ENCODE peak calls at places on chromosome 18, in four cellular contexts. X, W, E and Y are unnamed samples.

GRCh38 chr18:54671291-54671881 is 80.3 kb downstream of the DYNAP start:
- DNase-seq in X (peak), W (peak), E (peak), Y (peak)

GRCh38 chr18:48979944-48980890 is 29.5 kb upstream of the SMAD7 start:
- DNase-seq in X (no peak), W (peak), E (peak), Y (peak)

GRCh38 chr18:32730068-32730467 is 42.8 kb downstream of the KLHL14 start:
- DNase-seq in X (no peak), W (no peak), E (no peak), Y (no peak)

GRCh38 chr18:77111449-77112160 is 21.0 kb downstream of the MBP start:
- DNase-seq in X (no peak), W (no peak), E (no peak), Y (no peak)

GRCh38 chr18:51540562-51540961 is 343.1 kb upstream of the MEX3C start:
- DNase-seq in X (no peak), W (no peak), E (no peak), Y (no peak)

GRCh38 chr18:11654736-11655604 is 34.1 kb upstream of the GNAL start:
- DNase-seq in X (peak), W (peak), E (no peak), Y (peak)

GRCh38 chr18:74316257-74317180 is 880 bp downstream of the C18orf63 start:
- DNase-seq in X (no peak), W (peak), E (peak), Y (no peak)

GRCh38 chr18:1526996-1527395 is 622.3 kb downstream of the ADCYAP1 start:
- DNase-seq in X (no peak), W (no peak), E (no peak), Y (no peak)

GRCh38 chr18:27609221-27609620 is 424.1 kb upstream of the CHST9 start:
- DNase-seq in X (no peak), W (no peak), E (no peak), Y (no peak)

GRCh38 chr18:28875059-28875458 is 698.1 kb upstream of the CDH2 start:
- DNase-seq in X (no peak), W (no peak), E (no peak), Y (no peak)

GRCh38 chr18:27467073-27467472 is 282.0 kb upstream of the CHST9 start:
- DNase-seq in X (no peak), W (no peak), E (no peak), Y (no peak)

GRCh38 chr18:78899241-78899640 is 80.4 kb upstream of the SALL3 start:
- DNase-seq in X (no peak), W (no peak), E (no peak), Y (no peak)

GRCh38 chr18:55501594-55502345 is 86.2 kb downstream of the TCF4 start:
- DNase-seq in X (no peak), W (peak), E (no peak), Y (no peak)

GRCh38 chr18:46067431-46068007 is 4.5 kb downstream of the PSTPIP2 start:
- DNase-seq in X (no peak), W (peak), E (peak), Y (no peak)

GRCh38 chr18:75845413-75845812 is 417.9 kb upstream of the SMIM21 start:
- DNase-seq in X (no peak), W (no peak), E (no peak), Y (no peak)

GRCh38 chr18:57837917-57838548 is 34.9 kb upstream of the ATP8B1 start:
- DNase-seq in X (no peak), W (peak), E (no peak), Y (no peak)

GRCh38 chr18:56891870-56892269 is 240.7 kb downstream of the WDR7 start:
- DNase-seq in X (no peak), W (no peak), E (no peak), Y (no peak)

GRCh38 chr18:48902856-48903601 is 47.7 kb downstream of the SMAD7 start:
- DNase-seq in X (no peak), W (peak), E (peak), Y (no peak)

GRCh38 chr18:24726727-24727539 is 266.5 kb downstream of the HRH4 start:
- DNase-seq in X (peak), W (peak), E (peak), Y (peak)

GRCh38 chr18:42568773-42569172 is 546.7 kb downstream of the RIT2 start:
- DNase-seq in X (no peak), W (no peak), E (no peak), Y (no peak)

GRCh38 chr18:79923896-79924585 is 27.4 kb downstream of the SLC66A2 start:
- DNase-seq in X (no peak), W (no peak), E (no peak), Y (no peak)

GRCh38 chr18:51658436-51658835 is 461.0 kb upstream of the MEX3C start:
- DNase-seq in X (no peak), W (no peak), E (no peak), Y (no peak)

GRCh38 chr18:79944746-79945117 is 6.7 kb downstream of the SLC66A2 start:
- DNase-seq in X (no peak), W (no peak), E (no peak), Y (no peak)

GRCh38 chr18:39841133-39842041 is 2113.6 kb upstream of the PIK3C3 start:
- DNase-seq in X (peak), W (peak), E (peak), Y (no peak)

GRCh38 chr18:48139427-48140347 is 209.2 kb upstream of the SMAD2 start:
- DNase-seq in X (peak), W (no peak), E (no peak), Y (no peak)

GRCh38 chr18:3452750-3453539 is 3.0 kb downstream of the TGIF1 start:
- DNase-seq in X (no peak), W (peak), E (no peak), Y (no peak)

GRCh38 chr18:3703732-3704176 is 253.8 kb downstream of the TGIF1 start:
- DNase-seq in X (peak), W (peak), E (peak), Y (peak)

GRCh38 chr18:75211002-75211621 is 515 bp downstream of the TSHZ1 start:
- DNase-seq in X (no peak), W (peak), E (peak), Y (peak)

GRCh38 chr18:25042641-25043051 is 309.3 kb downstream of the ZNF521 start:
- DNase-seq in X (peak), W (no peak), E (no peak), Y (no peak)

GRCh38 chr18:46452820-46453219 is 204.2 kb downstream of the LOXHD1 start:
- DNase-seq in X (no peak), W (peak), E (no peak), Y (no peak)

GRCh38 chr18:57869228-57869627 is 66.1 kb upstream of the ATP8B1 start:
- DNase-seq in X (no peak), W (no peak), E (no peak), Y (no peak)

GRCh38 chr18:62044490-62045000 is 142.3 kb downstream of the PIGN start:
- DNase-seq in X (no peak), W (no peak), E (no peak), Y (no peak)

GRCh38 chr18:59751186-59751585 is 54.0 kb upstream of the CCBE1 start:
- DNase-seq in X (no peak), W (no peak), E (no peak), Y (no peak)

GRCh38 chr18:9901377-9901776 is 12.4 kb upstream of the VAPA start:
- DNase-seq in X (no peak), W (no peak), E (no peak), Y (no peak)

GRCh38 chr18:10322408-10322807 is 132.0 kb upstream of the APCDD1 start:
- DNase-seq in X (no peak), W (peak), E (no peak), Y (no peak)

GRCh38 chr18:46950064-46950656 is 32.8 kb downstream of the KATNAL2 start:
- DNase-seq in X (peak), W (no peak), E (peak), Y (no peak)

GRCh38 chr18:41618135-41618534 is 336.9 kb upstream of the PIK3C3 start:
- DNase-seq in X (no peak), W (no peak), E (no peak), Y (no peak)

GRCh38 chr18:48824231-48824970 is 126.4 kb downstream of the SMAD7 start:
- DNase-seq in X (no peak), W (no peak), E (no peak), Y (no peak)

GRCh38 chr18:30234755-30235154 is 807.8 kb downstream of the DSC3 start:
- DNase-seq in X (no peak), W (no peak), E (no peak), Y (no peak)

GRCh38 chr18:44723366-44723765 is 42.7 kb downstream of the SETBP1 start:
- DNase-seq in X (no peak), W (no peak), E (no peak), Y (no peak)
- TF ChIP-seq MXI1 in X (no peak), W (no peak), E (no peak), Y (no peak)

GRCh38 chr18:361941-362913 is 94.4 kb upstream of the THOC1 start:
- DNase-seq in X (peak), W (peak), E (peak), Y (no peak)
- TF ChIP-seq MXI1 in X (peak), W (no peak), E (peak), Y (no peak)

GRCh38 chr18:35343488-35343935 is 708 bp downstream of the ZNF24 start:
- DNase-seq in X (no peak), W (no peak), E (no peak), Y (no peak)

GRCh38 chr18:35343936-35344735 is at the start of gene ZNF24:
- DNase-seq in X (peak), W (peak), E (peak), Y (peak)

GRCh38 chr18:35344736-35345459 is 678 bp upstream of the ZNF24 start:
- DNase-seq in X (no peak), W (no peak), E (no peak), Y (no peak)

GRCh38 chr18:35345950-35346349 is 1.7 kb upstream of the ZNF24 start:
- DNase-seq in X (no peak), W (no peak), E (no peak), Y (no peak)

GRCh38 chr18:35345460-35345921 is 1.3 kb upstream of the ZNF24 start:
- DNase-seq in X (no peak), W (no peak), E (peak), Y (no peak)
- TF ChIP-seq MXI1 in X (no peak), W (no peak), E (no peak), Y (no peak)

DNA sequence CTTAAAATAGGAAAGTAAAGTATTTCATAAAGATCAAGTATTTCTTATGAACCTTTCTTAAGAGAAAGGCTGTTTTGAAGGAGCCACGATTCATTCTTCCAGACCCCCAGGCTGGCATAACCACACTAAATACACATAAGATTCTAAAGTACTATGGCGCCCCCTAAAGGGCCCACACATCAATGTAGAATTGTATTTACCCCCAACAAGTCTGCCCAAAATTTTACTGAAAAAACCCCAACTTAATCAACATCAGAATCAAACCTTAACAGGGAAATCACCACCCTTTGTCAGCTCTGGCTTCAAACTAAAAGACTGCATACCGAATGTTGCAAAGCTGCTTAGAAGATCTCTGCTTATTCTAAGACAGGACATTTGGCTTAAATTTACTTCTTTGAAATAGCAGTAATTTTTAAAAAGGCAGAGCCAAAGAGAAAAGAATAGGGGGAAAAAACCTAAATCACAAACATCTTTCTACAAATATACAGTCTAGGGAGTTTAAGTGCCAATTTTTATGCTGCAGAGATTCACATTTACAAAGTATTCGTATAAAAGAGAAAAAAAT is 20.4 kb upstream of the BCL2 start:
- DNase-seq in X (peak), W (peak), E (peak), Y (no peak)
- TF ChIP-seq MXI1 in X (no peak), W (no peak), E (no peak), Y (no peak)

DNA sequence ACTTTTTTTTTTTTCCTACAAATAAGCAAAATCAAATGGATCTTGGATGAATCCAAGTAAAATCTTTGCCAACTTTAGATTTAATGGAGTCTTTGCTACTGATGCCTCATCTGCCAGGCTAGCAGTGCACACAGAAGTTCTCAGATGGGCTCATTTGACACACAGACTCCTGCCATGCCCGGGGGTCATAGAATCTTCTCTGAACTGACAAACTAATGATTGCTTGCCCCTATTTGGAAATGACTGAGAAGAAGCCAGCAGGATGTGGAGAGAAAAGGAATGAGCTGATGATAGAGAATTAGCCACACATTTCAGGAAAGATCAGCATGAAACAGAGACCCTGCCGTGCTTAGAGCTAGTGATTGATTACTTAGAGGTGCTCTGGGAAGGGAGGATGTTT is 178.6 kb downstream of the TPGS2 start:
- DNase-seq in X (no peak), W (no peak), E (no peak), Y (no peak)
- TF ChIP-seq MXI1 in X (no peak), W (no peak), E (no peak), Y (no peak)

DNA sequence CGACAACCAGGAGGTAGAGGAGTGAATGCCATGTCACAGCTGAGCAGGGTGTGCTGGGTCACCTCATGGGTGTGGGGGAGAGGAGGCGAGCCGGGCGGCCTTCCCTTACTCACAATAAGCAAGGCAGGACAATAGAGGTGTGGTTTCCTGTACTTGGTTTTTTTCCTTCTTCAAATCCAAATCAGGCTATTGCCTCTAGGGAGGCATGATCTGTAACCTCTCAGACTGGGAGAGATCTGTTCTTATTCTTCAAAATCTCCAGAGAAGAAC is 75.7 kb downstream of the COLEC12 start:
- DNase-seq in X (no peak), W (no peak), E (no peak), Y (no peak)
- TF ChIP-seq MXI1 in X (no peak), W (no peak), E (no peak), Y (no peak)